ENCODE peak calls at places on chromosome 19, in eight cellular contexts. J is DMS153; C is activated CD4-positive, alpha-beta T cell treated with anti-CD3 and anti-CD28 coated beads for 48 hours; V is choroid plexus epithelial cell; H is activated naive CD8-positive, alpha-beta T cell treated with anti-CD3 and anti-CD28 coated beads, Interleukin-2, amount 10 ng/mL, durations not matched to agents 7 days and 5 days; X is amniotic epithelial cell; O is effector memory CD4-positive, alpha-beta T cell; B is IMR-90. R is an unnamed sample.
A peak's percentile ranks its signal among the peaks of the same experiment; 100 is the strongest.

GRCh38 chr19:867301-867793 is 7.9 kb downstream of the CFD start:
- DNase-seq in J (no peak), C (no peak), V (peak; percentile 88), H (no peak), X (no peak), O (no peak), B (no peak), R (no peak)

GRCh38 chr19:30222428-30222873 is 149.7 kb upstream of the ZNF536 start:
- DNase-seq in J (no peak), C (peak; percentile 41), V (no peak), H (peak; percentile 50), X (no peak), O (no peak), B (no peak), R (peak; percentile 29)

GRCh38 chr19:51460164-51460992 is 2.1 kb upstream of the SIGLEC8 start:
- DNase-seq in J (no peak), C (no peak), V (peak; percentile 24), H (no peak), X (no peak), O (no peak), B (peak; percentile 7), R (no peak)

GRCh38 chr19:39363909-39364457 is 21.8 kb downstream of the SAMD4B start:
- DNase-seq in J (no peak), C (peak; percentile 24), V (peak; percentile 85), H (no peak), X (peak; percentile 52), O (no peak), B (peak; percentile 80), R (peak; percentile 33)

GRCh38 chr19:55611983-55612645 is 6.7 kb downstream of the ZNF865 start:
- DNase-seq in J (no peak), C (no peak), V (no peak), H (no peak), X (no peak), O (no peak), B (no peak), R (no peak)

GRCh38 chr19:15231256-15231655 is 992 bp downstream of the EPHX3 start:
- DNase-seq in J (no peak), C (no peak), V (no peak), H (no peak), X (no peak), O (no peak), B (no peak), R (no peak)

GRCh38 chr19:45558399-45558878 is 26.2 kb downstream of the OPA3 start:
- DNase-seq in J (no peak), C (peak; percentile 79), V (peak; percentile 74), H (peak; percentile 61), X (peak; percentile 51), O (peak; percentile 50), B (peak; percentile 33), R (peak; percentile 29)

GRCh38 chr19:28351761-28352160 is 861.2 kb downstream of the UQCRFS1 start:
- DNase-seq in J (no peak), C (no peak), V (peak; percentile 8), H (no peak), X (no peak), O (no peak), B (no peak), R (no peak)

GRCh38 chr19:55638864-55639359 is 1.9 kb upstream of the ZNF580 start:
- DNase-seq in J (no peak), C (peak; percentile 81), V (peak; percentile 49), H (peak; percentile 64), X (peak; percentile 33), O (no peak), B (peak; percentile 21), R (peak; percentile 29)

GRCh38 chr19:7492142-7493055 is 3.6 kb upstream of the PEX11G start:
- DNase-seq in J (no peak), C (peak; percentile 75), V (peak; percentile 34), H (no peak), X (peak; percentile 83), O (no peak), B (no peak), R (no peak)

GRCh38 chr19:16896098-16896912 is 7.5 kb downstream of the F2RL3 start:
- DNase-seq in J (no peak), C (no peak), V (no peak), H (peak; percentile 57), X (no peak), O (no peak), B (no peak), R (no peak)

GRCh38 chr19:5001547-5002131 is 32.7 kb downstream of the KDM4B start:
- DNase-seq in J (no peak), C (peak; percentile 54), V (peak; percentile 83), H (no peak), X (peak; percentile 63), O (no peak), B (peak; percentile 71), R (no peak)

GRCh38 chr19:3387645-3388589 is 21.5 kb downstream of the NFIC start:
- DNase-seq in J (peak; percentile 87), C (no peak), V (no peak), H (no peak), X (no peak), O (no peak), B (peak; percentile 39), R (peak; percentile 79)

GRCh38 chr19:56294557-56294956 is 20.1 kb downstream of the ZSCAN5A start:
- DNase-seq in J (peak; percentile 51), C (no peak), V (peak; percentile 13), H (no peak), X (peak; percentile 22), O (no peak), B (peak; percentile 15), R (no peak)

GRCh38 chr19:13978306-13978705 is 26.0 kb downstream of the DCAF15 start:
- DNase-seq in J (peak; percentile 81), C (peak; percentile 51), V (peak; percentile 61), H (peak; percentile 59), X (peak; percentile 53), O (no peak), B (no peak), R (peak; percentile 87)

GRCh38 chr19:39166571-39167391 is 30.0 kb upstream of the NCCRP1 start:
- DNase-seq in J (peak; percentile 61), C (no peak), V (no peak), H (no peak), X (no peak), O (no peak), B (no peak), R (peak; percentile 73)

GRCh38 chr19:50300814-50301606 is 28.2 kb downstream of the KCNC3 start:
- DNase-seq in J (no peak), C (peak; percentile 29), V (peak; percentile 70), H (no peak), X (peak; percentile 25), O (no peak), B (peak; percentile 79), R (no peak)

R was measured in heart right ventricle.